ENCODE peak calls at places on chromosomes 3 and 15, in nine cellular contexts. T, K, W, E, O, U, X, Y and Q are unnamed samples.

GRCh38 chr15:60457985-60458384 is 21.0 kb downstream of the ICE2 start:
- DNase-seq in T (no peak), K (no peak), W (no peak), E (no peak), O (no peak), U (no peak), X (no peak), Y (no peak), Q (no peak)

GRCh38 chr3:100002599-100003350 is 111.5 kb downstream of the FILIP1L start:
- DNase-seq in T (no peak), K (no peak), W (peak; percentile 90), E (no peak), O (peak; percentile 99), U (no peak), X (no peak), Y (no peak), Q (no peak)

GRCh38 chr15:75335313-75335704 is 554 bp upstream of the COMMD4 start:
- DNase-seq in T (no peak), K (no peak), W (no peak), E (no peak), O (peak; percentile 51), U (no peak), X (no peak), Y (no peak), Q (no peak)

GRCh38 chr3:64059484-64059883 is 36.2 kb upstream of the PSMD6 start:
- DNase-seq in T (no peak), K (no peak), W (no peak), E (no peak), O (no peak), U (no peak), X (no peak), Y (no peak), Q (no peak)

GRCh38 chr15:58864602-58865419 is 68.7 kb downstream of the SLTM start:
- DNase-seq in T (no peak), K (no peak), W (peak; percentile 56), E (no peak), O (no peak), U (no peak), X (no peak), Y (no peak), Q (no peak)

GRCh38 chr3:42664443-42664814 is 10.9 kb downstream of the ZBTB47 start:
- DNase-seq in T (no peak), K (no peak), W (no peak), E (no peak), O (no peak), U (no peak), X (no peak), Y (no peak), Q (no peak)

GRCh38 chr15:52787123-52787503 is 3.0 kb downstream of the ONECUT1 start:
- DNase-seq in T (no peak), K (no peak), W (no peak), E (no peak), O (no peak), U (no peak), X (no peak), Y (no peak), Q (no peak)

GRCh38 chr3:81743096-81744025 is 18.1 kb downstream of the GBE1 start:
- DNase-seq in T (no peak), K (no peak), W (peak; percentile 96), E (peak; percentile 95), O (peak; percentile 94), U (no peak), X (no peak), Y (no peak), Q (no peak)

GRCh38 chr15:97684249-97684648 is 276.3 kb upstream of the ARRDC4 start:
- DNase-seq in T (no peak), K (no peak), W (no peak), E (no peak), O (no peak), U (no peak), X (no peak), Y (no peak), Q (no peak)

GRCh38 chr3:132289311-132289710 is 27.9 kb upstream of the ACP3 start:
- DNase-seq in T (no peak), K (no peak), W (peak; percentile 32), E (no peak), O (no peak), U (no peak), X (no peak), Y (no peak), Q (no peak)